ENCODE peak calls at places on chromosomes 3 and 15, in seven cellular contexts. J, E, P, I, Y, F and N are unnamed samples.

GRCh38 chr15:25368855-25369254 is 70.0 kb downstream of the UBE3A start:
- DNase-seq in J (no peak), E (no peak), P (no peak), I (no peak), Y (no peak), F (no peak), N (no peak)

GRCh38 chr3:47583320-47584075 is 4.8 kb upstream of the CSPG5 start:
- DNase-seq in J (no peak), E (no peak), P (no peak), I (no peak), Y (no peak), F (no peak), N (no peak)

GRCh38 chr15:62165029-62165792 is at the start of gene C2CD4B:
- DNase-seq in J (no peak), E (no peak), P (peak), I (peak), Y (no peak), F (peak), N (no peak)

GRCh38 chr3:6542795-6543194 is 318.1 kb upstream of the GRM7 start:
- DNase-seq in J (no peak), E (no peak), P (no peak), I (no peak), Y (no peak), F (no peak), N (no peak)

GRCh38 chr15:83424101-83424500 is 23.0 kb upstream of the SH3GL3 start:
- DNase-seq in J (no peak), E (no peak), P (no peak), I (no peak), Y (no peak), F (no peak), N (no peak)

GRCh38 chr3:73108750-73109149 is 47.3 kb downstream of the EBLN2 start:
- DNase-seq in J (no peak), E (no peak), P (no peak), I (no peak), Y (no peak), F (no peak), N (no peak)

GRCh38 chr15:48424076-48424475 is 92.8 kb downstream of the DUT start:
- DNase-seq in J (no peak), E (no peak), P (no peak), I (peak), Y (no peak), F (no peak), N (no peak)

GRCh38 chr3:180615954-180616353 is 14.0 kb downstream of the TTC14 start:
- DNase-seq in J (no peak), E (no peak), P (no peak), I (no peak), Y (no peak), F (no peak), N (no peak)

GRCh38 chr15:80201256-80202015 is 48.6 kb downstream of the FAH start:
- DNase-seq in J (no peak), E (no peak), P (no peak), I (no peak), Y (no peak), F (no peak), N (no peak)

GRCh38 chr15:29101491-29101890 is 168.1 kb downstream of the NSMCE3 start:
- DNase-seq in J (no peak), E (no peak), P (no peak), I (no peak), Y (no peak), F (peak), N (no peak)

GRCh38 chr3:71581451-71581980 is 2.0 kb downstream of the FOXP1 start:
- DNase-seq in J (no peak), E (peak), P (peak), I (peak), Y (no peak), F (peak), N (peak)

GRCh38 chr3:71582612-71583568 is 638 bp downstream of the FOXP1 start:
- DNase-seq in J (no peak), E (peak), P (peak), I (peak), Y (no peak), F (peak), N (peak)

GRCh38 chr3:71583569-71584215 is at the start of gene FOXP1:
- DNase-seq in J (peak), E (peak), P (peak), I (peak), Y (no peak), F (peak), N (peak)

GRCh38 chr3:71580636-71581215 is 2.8 kb downstream of the FOXP1 start:
- DNase-seq in J (no peak), E (no peak), P (no peak), I (peak), Y (no peak), F (no peak), N (no peak)

DNA sequence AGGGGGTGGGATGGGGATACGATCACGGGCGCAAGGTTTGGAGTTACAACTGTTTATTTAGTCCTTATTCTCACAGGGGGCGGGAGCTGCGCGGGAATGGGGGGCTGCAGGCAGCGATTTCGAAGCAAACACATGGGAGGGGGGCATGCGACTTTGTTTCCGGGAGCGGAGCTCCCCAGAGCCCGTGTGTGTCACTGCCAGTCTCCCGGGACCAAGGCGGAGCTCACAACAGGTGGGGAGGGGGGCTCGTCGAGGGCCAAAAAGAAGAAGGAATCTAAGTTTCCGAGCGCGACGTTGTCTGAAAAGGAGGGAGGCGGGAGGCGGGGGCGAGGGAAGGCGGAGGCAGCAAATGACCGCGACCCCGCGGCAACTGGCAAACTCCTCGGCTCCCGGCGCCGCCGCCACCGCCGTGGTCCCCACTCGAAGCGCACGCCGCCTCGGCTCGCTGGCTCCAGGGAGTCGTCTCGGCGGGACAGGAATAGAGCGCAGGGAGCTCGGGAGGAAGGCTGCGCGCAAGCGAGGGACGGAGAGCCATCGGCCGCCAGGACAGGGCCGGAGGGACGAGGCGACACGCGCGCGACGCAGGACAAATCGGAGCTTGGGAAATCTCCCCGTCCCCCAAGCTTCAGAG is 1.4 kb downstream of the FOXP1 start:
- DNase-seq in J (no peak), E (peak), P (peak), I (peak), Y (no peak), F (peak), N (peak)
- TF ChIP-seq POLR2A in J (no peak), E (no peak), P (no peak), I (no peak), Y (no peak), F (no peak), N (peak)

DNA sequence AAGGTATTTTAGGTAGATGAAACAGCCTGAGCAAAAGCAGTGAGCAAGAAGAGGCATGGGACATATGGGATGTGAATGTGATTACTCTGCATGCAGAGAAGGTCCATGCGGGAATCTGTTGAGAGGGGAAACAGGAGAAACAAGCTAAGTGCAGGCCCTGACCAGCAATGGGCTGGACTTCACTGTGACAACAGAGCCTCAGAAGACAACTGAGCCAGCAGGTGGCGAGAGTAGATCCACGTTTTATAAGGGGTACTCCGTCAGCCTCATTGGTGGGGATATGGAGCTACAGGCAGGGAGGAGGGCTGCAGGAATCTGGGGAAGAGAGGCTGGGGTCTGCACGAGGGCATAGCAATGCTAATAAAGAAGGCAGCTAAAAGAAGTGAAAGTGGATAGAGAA is 405.9 kb upstream of the LMCD1 start:
- DNase-seq in J (peak), E (no peak), P (no peak), I (peak), Y (peak), F (no peak), N (no peak)
- TF ChIP-seq CTCF in J (peak), E (no peak), P (no peak), I (no peak), Y (peak), F (no peak), N (no peak)

DNA sequence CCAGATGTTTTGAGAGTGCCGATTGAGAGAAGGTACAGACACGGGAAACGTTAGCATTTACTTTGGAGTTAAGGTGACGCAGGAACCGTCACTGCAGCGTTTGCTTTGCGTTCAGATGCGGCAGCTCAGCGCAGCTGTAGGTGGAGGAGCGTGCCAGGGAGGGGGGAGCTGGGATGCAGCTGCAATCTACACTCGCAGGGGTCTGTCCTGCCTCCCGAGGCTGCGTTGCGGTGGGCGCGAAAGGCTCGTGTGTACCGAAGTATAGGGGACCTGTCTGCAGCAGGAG is 425 bp upstream of the FYTTD1 start:
- DNase-seq in J (peak), E (no peak), P (peak), I (no peak), Y (no peak), F (no peak), N (no peak)
- TF ChIP-seq POLR2AphosphoS5 in J (no peak), E (peak), P (no peak), I (no peak), Y (no peak), F (no peak), N (no peak)

GRCh38 chr3:44042772-44043171 is 198.9 kb upstream of the TOPAZ1 start:
- DNase-seq in J (no peak), E (no peak), P (no peak), I (no peak), Y (no peak), F (no peak), N (no peak)
- TF ChIP-seq POLR2A in J (no peak), E (no peak), P (no peak), I (no peak), Y (no peak), F (no peak), N (no peak)

GRCh38 chr15:69628256-69629093 is 175.9 kb downstream of the RPLP1 start:
- DNase-seq in J (no peak), E (no peak), P (peak), I (no peak), Y (no peak), F (no peak), N (no peak)

GRCh38 chr15:69631978-69632377 is 179.4 kb downstream of the RPLP1 start:
- DNase-seq in J (no peak), E (no peak), P (no peak), I (no peak), Y (no peak), F (no peak), N (no peak)

GRCh38 chr15:69631005-69631404 is 178.4 kb downstream of the RPLP1 start:
- DNase-seq in J (no peak), E (no peak), P (no peak), I (no peak), Y (no peak), F (no peak), N (no peak)

GRCh38 chr15:69627548-69628158 is 175.0 kb downstream of the RPLP1 start:
- DNase-seq in J (no peak), E (no peak), P (no peak), I (no peak), Y (no peak), F (no peak), N (no peak)

GRCh38 chr15:69629631-69630161 is 177.1 kb downstream of the RPLP1 start:
- DNase-seq in J (no peak), E (no peak), P (no peak), I (no peak), Y (no peak), F (no peak), N (no peak)
- TF ChIP-seq CTCF in J (no peak), E (no peak), P (no peak), I (no peak), Y (no peak), F (no peak), N (no peak)

GRCh38 chr15:78904599-78905358 is 32.1 kb downstream of the MORF4L1 start:
- DNase-seq in J (no peak), E (no peak), P (no peak), I (no peak), Y (no peak), F (no peak), N (no peak)

GRCh38 chr15:78907577-78907976 is 34.9 kb downstream of the MORF4L1 start:
- DNase-seq in J (no peak), E (no peak), P (no peak), I (no peak), Y (no peak), F (no peak), N (no peak)

GRCh38 chr15:78909791-78910228 is 35.0 kb downstream of the CTSH start:
- DNase-seq in J (peak), E (no peak), P (no peak), I (peak), Y (no peak), F (no peak), N (no peak)

GRCh38 chr15:78909160-78909695 is 35.6 kb downstream of the CTSH start:
- DNase-seq in J (no peak), E (no peak), P (no peak), I (no peak), Y (no peak), F (no peak), N (no peak)

GRCh38 chr15:78906310-78906608 is 33.6 kb downstream of the MORF4L1 start:
- DNase-seq in J (no peak), E (no peak), P (peak), I (peak), Y (no peak), F (no peak), N (no peak)
- TF ChIP-seq POLR2AphosphoS5 in J (no peak), E (no peak), P (peak), I (peak), Y (no peak), F (no peak), N (no peak)

DNA sequence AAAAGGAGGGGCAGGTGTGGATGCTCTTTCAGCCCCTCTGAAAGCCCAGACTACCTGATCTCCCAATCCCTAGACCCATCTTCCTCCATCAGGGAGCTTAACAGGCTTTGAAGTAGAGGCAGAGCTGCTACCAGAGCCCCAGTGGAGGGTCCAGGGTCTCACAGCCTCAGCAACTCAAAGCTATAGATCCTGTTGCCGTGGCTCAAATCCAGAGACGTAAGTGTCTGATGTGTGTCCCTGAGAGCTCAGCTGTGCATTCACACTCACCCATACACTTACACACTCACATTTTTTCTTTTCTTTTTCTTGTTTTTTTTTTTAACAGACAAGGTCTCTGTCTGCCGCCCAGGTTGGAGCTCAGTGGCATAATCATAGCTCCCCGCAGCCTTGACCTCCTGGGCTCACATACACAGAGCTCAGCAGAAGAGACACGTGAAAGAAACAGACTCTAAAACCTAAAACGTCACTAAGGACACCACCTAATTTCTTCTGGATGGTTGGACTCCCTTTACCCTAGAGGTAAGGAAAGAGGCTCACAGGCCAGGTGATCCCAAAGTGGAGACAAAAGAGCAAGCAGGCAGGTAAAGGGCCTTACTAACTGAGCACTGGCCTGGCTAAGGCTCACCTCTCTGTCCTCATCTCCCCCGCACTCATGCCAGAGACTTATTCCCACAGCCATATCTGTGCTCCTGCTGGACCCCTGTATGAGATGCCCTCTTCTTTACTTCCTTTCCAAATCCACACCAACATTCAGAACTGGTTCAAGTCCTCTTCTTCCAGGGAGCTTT is 80.7 kb downstream of the SCN11A start:
- DNase-seq in J (no peak), E (no peak), P (no peak), I (no peak), Y (no peak), F (no peak), N (no peak)
- TF ChIP-seq POLR2A in J (no peak), E (no peak), P (no peak), I (no peak), Y (no peak), F (no peak), N (no peak)